ENCODE peak calls at places on chromosomes 3 and 15, in eight cellular contexts. W is astrocyte of the spinal cord, A is Calu3, F is KBM-7, X is GF-D8, Q is hepatocyte, I is GM10248, L is GM20000. N is an unnamed sample.

GRCh38 chr3:160224256-160224655 is 966 bp upstream of the C3orf80 start:
- DNase-seq in W (no peak), A (no peak), F (no peak), X (no peak), Q (no peak), I (no peak), L (peak), N (peak)

GRCh38 chr3:43726511-43726910 is 35.8 kb downstream of the ABHD5 start:
- DNase-seq in W (peak), A (no peak), F (no peak), X (no peak), Q (no peak), I (no peak), L (no peak), N (no peak)

GRCh38 chr3:41141431-41142164 is 57.7 kb upstream of the CTNNB1 start:
- DNase-seq in W (no peak), A (no peak), F (no peak), X (no peak), Q (no peak), I (no peak), L (no peak), N (no peak)

GRCh38 chr15:80585544-80586018 is 109.5 kb upstream of the ABHD17C start:
- DNase-seq in W (no peak), A (peak), F (no peak), X (no peak), Q (no peak), I (no peak), L (no peak), N (no peak)

GRCh38 chr15:44545934-44546802 is 9.2 kb downstream of the EIF3J start:
- DNase-seq in W (peak), A (no peak), F (no peak), X (no peak), Q (no peak), I (peak), L (peak), N (peak)

GRCh38 chr3:54882114-54882833 is 45.6 kb downstream of the LRTM1 start:
- DNase-seq in W (peak), A (no peak), F (no peak), X (no peak), Q (peak), I (no peak), L (no peak), N (no peak)

GRCh38 chr15:44490628-44491027 is 46.3 kb upstream of the EIF3J start:
- DNase-seq in W (peak), A (no peak), F (no peak), X (no peak), Q (no peak), I (no peak), L (no peak), N (no peak)

GRCh38 chr3:16881896-16882645 is 2.7 kb upstream of the PLCL2 start:
- DNase-seq in W (no peak), A (no peak), F (no peak), X (no peak), Q (no peak), I (no peak), L (no peak), N (no peak)

GRCh38 chr15:85702321-85703230 is 92.1 kb downstream of the KLHL25 start:
- DNase-seq in W (peak), A (no peak), F (peak), X (peak), Q (no peak), I (no peak), L (peak), N (no peak)

GRCh38 chr3:59772416-59773408 is 722.9 kb upstream of the CFAP20DC start:
- DNase-seq in W (no peak), A (no peak), F (peak), X (no peak), Q (no peak), I (no peak), L (no peak), N (no peak)

GRCh38 chr15:45234562-45235235 is 17.3 kb upstream of the SLC28A2 start:
- DNase-seq in W (no peak), A (peak), F (no peak), X (no peak), Q (no peak), I (no peak), L (no peak), N (no peak)

GRCh38 chr15:68819451-68820204 is 1.1 kb downstream of the ANP32A start:
- DNase-seq in W (peak), A (peak), F (peak), X (no peak), Q (peak), I (no peak), L (peak), N (peak)

GRCh38 chr3:52293491-52294319 is 6.1 kb downstream of the GLYCTK start:
- DNase-seq in W (no peak), A (no peak), F (no peak), X (no peak), Q (no peak), I (no peak), L (no peak), N (no peak)

GRCh38 chr15:20349774-20350498 is 191.7 kb downstream of the GOLGA6L6 start:
- DNase-seq in W (no peak), A (no peak), F (no peak), X (no peak), Q (peak), I (peak), L (peak), N (no peak)

GRCh38 chr3:174125267-174125844 is 727.8 kb downstream of the NLGN1 start:
- DNase-seq in W (peak), A (peak), F (peak), X (no peak), Q (peak), I (no peak), L (peak), N (peak)

GRCh38 chr3:159884661-159885402 is 103.8 kb upstream of the IL12A start:
- DNase-seq in W (peak), A (peak), F (peak), X (no peak), Q (peak), I (peak), L (peak), N (peak)

GRCh38 chr3:42166662-42167300 is 75.6 kb downstream of the TRAK1 start:
- DNase-seq in W (no peak), A (no peak), F (no peak), X (no peak), Q (no peak), I (no peak), L (no peak), N (no peak)

N was measured in SK-N-DZ.